ENCODE peak calls at places on chromosome 1, in four cellular contexts. One of them, this sample, is unnamed.

GRCh38 chr1:115642168-115643072 is 650 bp downstream of the VANGL1 start:
- DNase-seq in GM12878: peak; percentile 28
- DNase-seq in H1: no peak
- DNase-seq in HepG2: peak; percentile 35
- DNase-seq in this sample: no peak

GRCh38 chr1:94542088-94542671 is 621 bp upstream of the F3 start:
- DNase-seq in GM12878: no peak
- DNase-seq in H1: no peak
- DNase-seq in HepG2: no peak
- DNase-seq in this sample: no peak

GRCh38 chr1:3062616-3063378 is 6.2 kb upstream of the PRDM16 start:
- DNase-seq in GM12878: no peak
- DNase-seq in H1: no peak
- DNase-seq in HepG2: no peak
- DNase-seq in this sample: no peak

GRCh38 chr1:115669002-115669673 is 27.4 kb downstream of the VANGL1 start:
- DNase-seq in GM12878: no peak
- DNase-seq in H1: no peak
- DNase-seq in HepG2: peak; percentile 23
- DNase-seq in this sample: no peak

GRCh38 chr1:7644906-7645750 is 126.0 kb upstream of the VAMP3 start:
- DNase-seq in GM12878: no peak
- DNase-seq in H1: no peak
- DNase-seq in HepG2: peak; percentile 15
- DNase-seq in this sample: no peak

GRCh38 chr1:29444782-29445325 is 208.5 kb downstream of the PTPRU start:
- DNase-seq in GM12878: no peak
- DNase-seq in H1: no peak
- DNase-seq in HepG2: no peak
- DNase-seq in this sample: no peak

GRCh38 chr1:12457771-12458170 is 160.2 kb downstream of the DHRS3 start:
- DNase-seq in GM12878: no peak
- DNase-seq in H1: no peak
- DNase-seq in HepG2: no peak
- DNase-seq in this sample: no peak

GRCh38 chr1:242523282-242523967 is 1.1 kb downstream of the PLD5 start:
- DNase-seq in GM12878: no peak
- DNase-seq in H1: no peak
- DNase-seq in HepG2: no peak
- DNase-seq in this sample: peak; percentile 27

GRCh38 chr1:44677201-44677520 is 2.6 kb downstream of the ARMH1 start:
- DNase-seq in GM12878: no peak
- DNase-seq in H1: no peak
- DNase-seq in HepG2: peak; percentile 74
- DNase-seq in this sample: no peak

GRCh38 chr1:243786546-243786945 is 63.5 kb downstream of the AKT3 start:
- DNase-seq in GM12878: no peak
- DNase-seq in H1: no peak
- DNase-seq in HepG2: no peak
- DNase-seq in this sample: no peak

GRCh38 chr1:24071941-24072340 is 40.0 kb downstream of the MYOM3 start:
- DNase-seq in GM12878: no peak
- DNase-seq in H1: no peak
- DNase-seq in HepG2: no peak
- DNase-seq in this sample: no peak

GRCh38 chr1:1003618-1004419 is 3.9 kb upstream of the HES4 start:
- DNase-seq in GM12878: no peak
- DNase-seq in H1: no peak
- DNase-seq in HepG2: no peak
- DNase-seq in this sample: no peak

GRCh38 chr1:20992327-20993056 is 184.2 kb downstream of the EIF4G3 start:
- DNase-seq in GM12878: no peak
- DNase-seq in H1: no peak
- DNase-seq in HepG2: no peak
- DNase-seq in this sample: no peak

GRCh38 chr1:12472410-12472797 is 145.6 kb downstream of the DHRS3 start:
- DNase-seq in GM12878: no peak
- DNase-seq in H1: no peak
- DNase-seq in HepG2: no peak
- DNase-seq in this sample: no peak

DNA sequence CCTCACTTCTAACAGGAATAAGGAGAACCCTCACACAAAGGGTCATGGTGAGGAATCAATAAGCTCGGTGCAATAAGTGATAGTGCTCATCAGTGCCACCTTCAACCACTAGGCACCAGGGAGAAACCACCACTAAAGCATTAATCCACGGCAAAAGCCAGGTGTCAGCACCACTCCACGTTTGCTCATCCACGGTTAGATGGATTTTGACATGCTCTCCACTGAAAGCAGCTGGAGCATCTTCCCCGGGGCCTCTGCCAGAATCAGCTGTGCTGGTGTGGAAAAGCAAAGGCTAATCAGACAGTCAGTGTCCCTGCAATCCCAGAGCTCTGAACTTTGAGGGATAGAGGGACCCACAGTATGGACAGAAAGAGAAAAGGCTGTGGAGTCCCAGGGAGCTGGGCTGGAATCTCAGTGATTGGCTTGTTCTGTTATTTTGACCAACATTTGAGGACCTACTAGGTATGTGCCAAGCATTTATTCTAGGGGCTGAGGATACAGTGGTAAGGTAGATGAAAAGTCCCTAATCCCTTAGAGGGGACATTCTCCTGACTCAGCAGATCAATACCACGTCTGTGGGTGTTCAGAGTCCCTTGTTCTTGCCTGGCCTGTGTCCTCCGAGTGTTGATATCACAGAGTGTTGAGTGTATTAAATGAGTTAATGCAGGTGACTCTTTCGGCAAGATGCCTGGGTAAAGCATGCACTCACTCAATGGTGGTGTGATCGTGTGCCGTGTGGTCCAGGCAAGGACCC is 41.3 kb downstream of the FHAD1 start:
- DNase-seq in GM12878: no peak
- DNase-seq in H1: no peak
- DNase-seq in HepG2: no peak
- DNase-seq in this sample: no peak
- TF ChIP-seq SUZ12 in GM12878: no peak
- TF ChIP-seq SUZ12 in H1: no peak
- TF ChIP-seq SUZ12 in HepG2: no peak
- TF ChIP-seq SUZ12 in this sample: no peak

GRCh38 chr1:236150291-236150940 is 8.1 kb downstream of the GPR137B start:
- DNase-seq in GM12878: no peak
- DNase-seq in H1: no peak
- DNase-seq in HepG2: no peak
- DNase-seq in this sample: no peak
- H3K27me3 ChIP-seq in GM12878: no peaks in the 10 kb centered on the region
- H3K27me3 ChIP-seq in H1: no peaks in the 10 kb centered on the region
- H3K27me3 ChIP-seq in HepG2: peaks cover 13% of the 10 kb centered on the region
- H3K27me3 ChIP-seq in this sample: no peaks in the 10 kb centered on the region

GRCh38 chr1:186194107-186194756 is 180.8 kb downstream of the TPR start:
- DNase-seq in GM12878: no peak
- DNase-seq in H1: no peak
- DNase-seq in HepG2: no peak
- DNase-seq in this sample: no peak
- H3K9ac ChIP-seq in GM12878: no peak overlapping the region
- H3K9ac ChIP-seq in H1: no peak overlapping the region
- H3K9ac ChIP-seq in HepG2: no peak overlapping the region
- H3K9ac ChIP-seq in this sample: no peak overlapping the region

GRCh38 chr1:38004284-38005101 is 821 bp downstream of the FHL3 start:
- DNase-seq in GM12878: no peak
- DNase-seq in H1: no peak
- DNase-seq in HepG2: no peak
- DNase-seq in this sample: no peak
- TF ChIP-seq SUZ12 in GM12878: no peak
- TF ChIP-seq SUZ12 in H1: no peak
- TF ChIP-seq SUZ12 in HepG2: no peak
- TF ChIP-seq SUZ12 in this sample: no peak

GRCh38 chr1:210298296-210298695 is 30.4 kb upstream of the HHAT start:
- DNase-seq in GM12878: no peak
- DNase-seq in H1: no peak
- DNase-seq in HepG2: no peak
- DNase-seq in this sample: no peak
- H3K27me3 ChIP-seq in GM12878: peaks cover 2% of the 10 kb centered on the region
- H3K27me3 ChIP-seq in H1: peaks cover 5% of the 10 kb centered on the region
- H3K27me3 ChIP-seq in HepG2: peaks cover 19% of the 10 kb centered on the region
- H3K27me3 ChIP-seq in this sample: no peaks in the 10 kb centered on the region

GRCh38 chr1:33330906-33331305 is 10.0 kb upstream of the A3GALT2 start:
- DNase-seq in GM12878: no peak
- DNase-seq in H1: no peak
- DNase-seq in HepG2: no peak
- DNase-seq in this sample: no peak

GRCh38 chr1:33334081-33334552 is 13.2 kb upstream of the A3GALT2 start:
- DNase-seq in GM12878: no peak
- DNase-seq in H1: no peak
- DNase-seq in HepG2: peak; percentile 84
- DNase-seq in this sample: no peak

GRCh38 chr1:33332357-33332789 is 11.5 kb upstream of the A3GALT2 start:
- DNase-seq in GM12878: no peak
- DNase-seq in H1: no peak
- DNase-seq in HepG2: no peak
- DNase-seq in this sample: no peak

GRCh38 chr1:33331444-33332356 is 10.8 kb upstream of the A3GALT2 start:
- DNase-seq in GM12878: no peak
- DNase-seq in H1: no peak
- DNase-seq in HepG2: no peak
- DNase-seq in this sample: no peak

GRCh38 chr1:33332881-33333280 is 12.0 kb upstream of the A3GALT2 start:
- DNase-seq in GM12878: no peak
- DNase-seq in H1: no peak
- DNase-seq in HepG2: no peak
- DNase-seq in this sample: no peak
- H3K9ac ChIP-seq in GM12878: no peak overlapping the region
- H3K9ac ChIP-seq in H1: no peak overlapping the region
- H3K9ac ChIP-seq in HepG2: no peak overlapping the region
- H3K9ac ChIP-seq in this sample: no peak overlapping the region